ENCODE peak calls at places on chromosomes 13 and 19, in six cellular contexts. One of them, this sample, is unnamed. For H3K4me1 and H3K27me3, the result is how much of the 10 kb centered on the place peaks cover.

GRCh38 chr19:27794444-27795042 is 1418.4 kb downstream of the UQCRFS1 start:
- DNase-seq in fibroblast of lung: peak
- DNase-seq in upper lobe of right lung: no peak
- DNase-seq in cardiac muscle cell: peak
- DNase-seq in IMR-90: peak
- DNase-seq in CD8-positive, alpha-beta memory T cell: no peak
- DNase-seq in this sample: peak

GRCh38 chr19:52734340-52734892 is 428 bp downstream of the ZNF611 start:
- DNase-seq in upper lobe of right lung: no peak
- DNase-seq in cardiac muscle cell: peak
- DNase-seq in IMR-90: no peak
- DNase-seq in fibroblast of lung: peak
- DNase-seq in CD8-positive, alpha-beta memory T cell: no peak
- DNase-seq in this sample: peak

GRCh38 chr19:10800488-10800887 is 35.5 kb downstream of the TMED1 start:
- DNase-seq in IMR-90: peak
- DNase-seq in cardiac muscle cell: no peak
- DNase-seq in fibroblast of lung: no peak
- DNase-seq in upper lobe of right lung: no peak
- DNase-seq in CD8-positive, alpha-beta memory T cell: no peak
- DNase-seq in this sample: no peak

GRCh38 chr13:26011996-26012688 is 39.7 kb downstream of the SHISA2 start:
- DNase-seq in upper lobe of right lung: peak
- DNase-seq in CD8-positive, alpha-beta memory T cell: peak
- DNase-seq in fibroblast of lung: peak
- DNase-seq in cardiac muscle cell: no peak
- DNase-seq in IMR-90: no peak
- DNase-seq in this sample: no peak

GRCh38 chr19:56538254-56538760 is 441 bp upstream of the ZFP28 start:
- DNase-seq in fibroblast of lung: peak
- DNase-seq in upper lobe of right lung: peak
- DNase-seq in CD8-positive, alpha-beta memory T cell: peak
- DNase-seq in cardiac muscle cell: peak
- DNase-seq in IMR-90: peak
- DNase-seq in this sample: peak

GRCh38 chr13:25571237-25571636 is 199.5 kb downstream of the ATP8A2 start:
- DNase-seq in cardiac muscle cell: no peak
- DNase-seq in fibroblast of lung: no peak
- DNase-seq in IMR-90: no peak
- DNase-seq in upper lobe of right lung: no peak
- DNase-seq in CD8-positive, alpha-beta memory T cell: no peak
- DNase-seq in this sample: no peak

GRCh38 chr13:113991191-113991669 is 17.4 kb upstream of the C13orf46 start:
- DNase-seq in upper lobe of right lung: peak
- DNase-seq in IMR-90: no peak
- DNase-seq in cardiac muscle cell: peak
- DNase-seq in fibroblast of lung: no peak
- DNase-seq in CD8-positive, alpha-beta memory T cell: no peak
- DNase-seq in this sample: no peak

GRCh38 chr13:72792640-72793039 is 10.7 kb downstream of the PIBF1 start:
- DNase-seq in CD8-positive, alpha-beta memory T cell: no peak
- DNase-seq in upper lobe of right lung: no peak
- DNase-seq in fibroblast of lung: no peak
- DNase-seq in cardiac muscle cell: no peak
- DNase-seq in IMR-90: no peak
- DNase-seq in this sample: no peak

GRCh38 chr19:32661318-32661717 is 13.7 kb downstream of the ANKRD27 start:
- DNase-seq in fibroblast of lung: no peak
- DNase-seq in upper lobe of right lung: no peak
- DNase-seq in CD8-positive, alpha-beta memory T cell: no peak
- DNase-seq in cardiac muscle cell: no peak
- DNase-seq in IMR-90: no peak
- DNase-seq in this sample: no peak

GRCh38 chr19:8615813-8616596 is 5.5 kb upstream of the ADAMTS10 start:
- DNase-seq in fibroblast of lung: peak
- DNase-seq in cardiac muscle cell: peak
- DNase-seq in upper lobe of right lung: no peak
- DNase-seq in CD8-positive, alpha-beta memory T cell: peak
- DNase-seq in IMR-90: peak
- DNase-seq in this sample: no peak

GRCh38 chr13:96003304-96003703 is 49.9 kb downstream of the UGGT2 start:
- DNase-seq in fibroblast of lung: peak
- DNase-seq in upper lobe of right lung: no peak
- DNase-seq in CD8-positive, alpha-beta memory T cell: no peak
- DNase-seq in cardiac muscle cell: no peak
- DNase-seq in IMR-90: no peak
- DNase-seq in this sample: no peak

GRCh38 chr19:4376991-4377781 is 23.2 kb downstream of the SH3GL1 start:
- DNase-seq in CD8-positive, alpha-beta memory T cell: no peak
- DNase-seq in IMR-90: peak
- DNase-seq in cardiac muscle cell: no peak
- DNase-seq in upper lobe of right lung: no peak
- DNase-seq in fibroblast of lung: peak
- DNase-seq in this sample: peak

GRCh38 chr13:113273856-113274590 is 23.0 kb upstream of the LAMP1 start:
- DNase-seq in CD8-positive, alpha-beta memory T cell: no peak
- DNase-seq in IMR-90: peak
- DNase-seq in cardiac muscle cell: no peak
- DNase-seq in fibroblast of lung: peak
- DNase-seq in upper lobe of right lung: peak
- DNase-seq in this sample: peak

GRCh38 chr13:39038569-39038898 is 278 bp downstream of the NHLRC3 start:
- DNase-seq in upper lobe of right lung: no peak
- DNase-seq in fibroblast of lung: no peak
- DNase-seq in CD8-positive, alpha-beta memory T cell: peak
- DNase-seq in IMR-90: no peak
- DNase-seq in cardiac muscle cell: no peak
- DNase-seq in this sample: peak

GRCh38 chr13:20825476-20825875 is 51.7 kb upstream of the EEF1AKMT1 start:
- DNase-seq in cardiac muscle cell: no peak
- DNase-seq in fibroblast of lung: peak
- DNase-seq in CD8-positive, alpha-beta memory T cell: no peak
- DNase-seq in IMR-90: peak
- DNase-seq in upper lobe of right lung: no peak
- DNase-seq in this sample: peak

GRCh38 chr19:56969726-56970125 is 129.2 kb upstream of the PEG3 start:
- DNase-seq in IMR-90: no peak
- DNase-seq in fibroblast of lung: no peak
- DNase-seq in CD8-positive, alpha-beta memory T cell: no peak
- DNase-seq in cardiac muscle cell: no peak
- DNase-seq in upper lobe of right lung: no peak
- DNase-seq in this sample: no peak

GRCh38 chr13:113971471-113972231 is 2.2 kb downstream of the C13orf46 start:
- DNase-seq in IMR-90: no peak
- DNase-seq in CD8-positive, alpha-beta memory T cell: peak
- DNase-seq in fibroblast of lung: no peak
- DNase-seq in upper lobe of right lung: peak
- DNase-seq in cardiac muscle cell: no peak
- DNase-seq in this sample: no peak

GRCh38 chr13:52615817-52616216 is 26.4 kb upstream of the HNRNPA1L2 start:
- DNase-seq in IMR-90: no peak
- DNase-seq in fibroblast of lung: no peak
- DNase-seq in cardiac muscle cell: no peak
- DNase-seq in CD8-positive, alpha-beta memory T cell: no peak
- DNase-seq in upper lobe of right lung: no peak
- DNase-seq in this sample: no peak

GRCh38 chr19:574658-575526 is 2.5 kb downstream of the BSG start:
- DNase-seq in CD8-positive, alpha-beta memory T cell: peak
- DNase-seq in cardiac muscle cell: peak
- DNase-seq in fibroblast of lung: peak
- DNase-seq in upper lobe of right lung: no peak
- DNase-seq in IMR-90: peak
- DNase-seq in this sample: no peak

GRCh38 chr19:47598407-47599349 is 10.3 kb upstream of the BICRA start:
- DNase-seq in fibroblast of lung: peak
- DNase-seq in CD8-positive, alpha-beta memory T cell: no peak
- DNase-seq in upper lobe of right lung: no peak
- DNase-seq in cardiac muscle cell: peak
- DNase-seq in IMR-90: peak
- DNase-seq in this sample: peak
- H3K27ac ChIP-seq in fibroblast of lung: peak
- H3K27ac ChIP-seq in CD8-positive, alpha-beta memory T cell: no peak
- H3K27ac ChIP-seq in upper lobe of right lung: peak
- H3K27ac ChIP-seq in cardiac muscle cell: peak
- H3K27ac ChIP-seq in IMR-90: peak
- H3K27ac ChIP-seq in this sample: peak

GRCh38 chr19:1718382-1719315 is 34.7 kb upstream of the ONECUT3 start:
- DNase-seq in IMR-90: no peak
- DNase-seq in fibroblast of lung: no peak
- DNase-seq in upper lobe of right lung: no peak
- DNase-seq in cardiac muscle cell: no peak
- DNase-seq in CD8-positive, alpha-beta memory T cell: no peak
- DNase-seq in this sample: no peak
- H3K4me1 ChIP-seq in IMR-90: under half
- H3K4me1 ChIP-seq in fibroblast of lung: under half
- H3K4me1 ChIP-seq in upper lobe of right lung: under half
- H3K4me1 ChIP-seq in cardiac muscle cell: under half
- H3K4me1 ChIP-seq in CD8-positive, alpha-beta memory T cell: under half
- H3K4me1 ChIP-seq in this sample: under half

GRCh38 chr13:112113851-112114250 is 46.9 kb downstream of the SOX1 start:
- DNase-seq in cardiac muscle cell: no peak
- DNase-seq in upper lobe of right lung: no peak
- DNase-seq in fibroblast of lung: no peak
- DNase-seq in CD8-positive, alpha-beta memory T cell: no peak
- DNase-seq in IMR-90: no peak
- DNase-seq in this sample: no peak
- H3K27me3 ChIP-seq in cardiac muscle cell: half or more
- H3K27me3 ChIP-seq in upper lobe of right lung: under half
- H3K27me3 ChIP-seq in fibroblast of lung: under half
- H3K27me3 ChIP-seq in CD8-positive, alpha-beta memory T cell: under half
- H3K27me3 ChIP-seq in IMR-90: under half
- H3K27me3 ChIP-seq in this sample: under half

DNA sequence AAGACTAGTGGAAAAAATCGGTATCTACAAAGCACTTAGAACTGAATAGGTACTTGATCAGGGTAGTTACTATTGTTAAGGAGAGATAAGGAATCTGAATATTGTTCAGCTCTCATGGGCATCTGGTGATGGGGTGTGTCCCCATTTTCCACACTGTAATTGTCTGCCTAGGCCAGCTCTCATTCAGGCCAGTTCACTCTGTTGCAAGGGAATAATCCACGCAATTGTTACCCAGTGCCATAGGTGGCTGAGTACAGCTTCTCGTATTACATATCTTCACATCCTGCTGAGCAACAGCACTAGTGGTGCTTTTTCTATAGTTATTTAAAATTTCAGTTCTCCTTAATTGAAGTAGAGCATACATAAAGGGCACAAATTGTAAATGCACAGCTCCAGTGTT is 45.6 kb upstream of the C13orf42 start:
- DNase-seq in cardiac muscle cell: no peak
- DNase-seq in IMR-90: no peak
- DNase-seq in CD8-positive, alpha-beta memory T cell: no peak
- DNase-seq in upper lobe of right lung: no peak
- DNase-seq in fibroblast of lung: no peak
- DNase-seq in this sample: no peak
- H3K27ac ChIP-seq in cardiac muscle cell: no peak
- H3K27ac ChIP-seq in IMR-90: no peak
- H3K27ac ChIP-seq in CD8-positive, alpha-beta memory T cell: no peak
- H3K27ac ChIP-seq in upper lobe of right lung: no peak
- H3K27ac ChIP-seq in fibroblast of lung: no peak
- H3K27ac ChIP-seq in this sample: no peak

GRCh38 chr19:38277969-38278680 is 13.8 kb downstream of the SPINT2 start:
- DNase-seq in CD8-positive, alpha-beta memory T cell: no peak
- DNase-seq in fibroblast of lung: peak
- DNase-seq in cardiac muscle cell: peak
- DNase-seq in IMR-90: peak
- DNase-seq in upper lobe of right lung: no peak
- DNase-seq in this sample: no peak
- H3K4me1 ChIP-seq in CD8-positive, alpha-beta memory T cell: under half
- H3K4me1 ChIP-seq in fibroblast of lung: under half
- H3K4me1 ChIP-seq in cardiac muscle cell: under half
- H3K4me1 ChIP-seq in IMR-90: under half
- H3K4me1 ChIP-seq in upper lobe of right lung: half or more
- H3K4me1 ChIP-seq in this sample: under half